ENCODE peak calls at places on chromosomes 3 and 15, in ten cellular contexts. One of them, this sample, is unnamed.

GRCh38 chr3:15045667-15046066 is 19.4 kb downstream of the MRPS25 start:
- DNase-seq in fibroblast of lung: no peak
- DNase-seq in cardiac fibroblast: no peak
- DNase-seq in activated CD4-positive, CD25-positive, alpha-beta regulatory T cell treated with anti-CD3 and anti-CD28 coated beads, Interleukin-2, amount 50 U/mL, for 72 hours: no peak
- DNase-seq in fibroblast of gingiva: no peak
- DNase-seq in NCI-H1417: no peak
- DNase-seq in cerebellum: no peak
- DNase-seq in NCI-H69: no peak
- DNase-seq in pons: no peak
- DNase-seq in body of pancreas: no peak
- DNase-seq in this sample: no peak

GRCh38 chr15:90592144-90592887 is 62.6 kb downstream of the CRTC3 start:
- DNase-seq in cardiac fibroblast: peak; percentile 77
- DNase-seq in NCI-H1417: no peak
- DNase-seq in fibroblast of lung: peak; percentile 81
- DNase-seq in body of pancreas: no peak
- DNase-seq in NCI-H69: no peak
- DNase-seq in cerebellum: no peak
- DNase-seq in pons: no peak
- DNase-seq in fibroblast of gingiva: peak; percentile 75
- DNase-seq in activated CD4-positive, CD25-positive, alpha-beta regulatory T cell treated with anti-CD3 and anti-CD28 coated beads, Interleukin-2, amount 50 U/mL, for 72 hours: no peak
- DNase-seq in this sample: no peak

GRCh38 chr15:50906954-50907865 is 1.3 kb upstream of the AP4E1 start:
- DNase-seq in cerebellum: peak; percentile 13
- DNase-seq in activated CD4-positive, CD25-positive, alpha-beta regulatory T cell treated with anti-CD3 and anti-CD28 coated beads, Interleukin-2, amount 50 U/mL, for 72 hours: peak; percentile 72
- DNase-seq in cardiac fibroblast: no peak
- DNase-seq in NCI-H69: peak; percentile 14
- DNase-seq in fibroblast of lung: no peak
- DNase-seq in body of pancreas: peak; percentile 16
- DNase-seq in fibroblast of gingiva: no peak
- DNase-seq in NCI-H1417: no peak
- DNase-seq in pons: peak; percentile 64
- DNase-seq in this sample: no peak

GRCh38 chr3:183131735-183132134 is 30.8 kb downstream of the LAMP3 start:
- DNase-seq in fibroblast of gingiva: no peak
- DNase-seq in activated CD4-positive, CD25-positive, alpha-beta regulatory T cell treated with anti-CD3 and anti-CD28 coated beads, Interleukin-2, amount 50 U/mL, for 72 hours: no peak
- DNase-seq in fibroblast of lung: peak; percentile 19
- DNase-seq in pons: no peak
- DNase-seq in NCI-H1417: no peak
- DNase-seq in cerebellum: no peak
- DNase-seq in cardiac fibroblast: peak; percentile 95
- DNase-seq in NCI-H69: no peak
- DNase-seq in body of pancreas: no peak
- DNase-seq in this sample: no peak

GRCh38 chr3:114411292-114411691 is 117.5 kb downstream of the TIGIT start:
- DNase-seq in body of pancreas: no peak
- DNase-seq in NCI-H1417: no peak
- DNase-seq in cardiac fibroblast: peak; percentile 48
- DNase-seq in fibroblast of gingiva: peak; percentile 81
- DNase-seq in activated CD4-positive, CD25-positive, alpha-beta regulatory T cell treated with anti-CD3 and anti-CD28 coated beads, Interleukin-2, amount 50 U/mL, for 72 hours: no peak
- DNase-seq in fibroblast of lung: peak; percentile 82
- DNase-seq in NCI-H69: no peak
- DNase-seq in pons: no peak
- DNase-seq in cerebellum: no peak
- DNase-seq in this sample: no peak

GRCh38 chr3:135927170-135927569 is 38.4 kb upstream of the PPP2R3A start:
- DNase-seq in body of pancreas: no peak
- DNase-seq in NCI-H1417: no peak
- DNase-seq in cardiac fibroblast: no peak
- DNase-seq in activated CD4-positive, CD25-positive, alpha-beta regulatory T cell treated with anti-CD3 and anti-CD28 coated beads, Interleukin-2, amount 50 U/mL, for 72 hours: no peak
- DNase-seq in cerebellum: no peak
- DNase-seq in fibroblast of gingiva: peak; percentile 96
- DNase-seq in NCI-H69: no peak
- DNase-seq in fibroblast of lung: no peak
- DNase-seq in pons: no peak
- DNase-seq in this sample: peak; percentile 56

GRCh38 chr15:70362350-70362749 is 264.6 kb upstream of the TLE3 start:
- DNase-seq in pons: no peak
- DNase-seq in NCI-H1417: no peak
- DNase-seq in cardiac fibroblast: no peak
- DNase-seq in NCI-H69: peak; percentile 80
- DNase-seq in activated CD4-positive, CD25-positive, alpha-beta regulatory T cell treated with anti-CD3 and anti-CD28 coated beads, Interleukin-2, amount 50 U/mL, for 72 hours: peak; percentile 1
- DNase-seq in cerebellum: no peak
- DNase-seq in body of pancreas: no peak
- DNase-seq in fibroblast of lung: no peak
- DNase-seq in fibroblast of gingiva: no peak
- DNase-seq in this sample: no peak

GRCh38 chr3:178112134-178112533 is 424.1 kb upstream of the KCNMB2 start:
- DNase-seq in fibroblast of lung: no peak
- DNase-seq in NCI-H1417: no peak
- DNase-seq in cerebellum: no peak
- DNase-seq in activated CD4-positive, CD25-positive, alpha-beta regulatory T cell treated with anti-CD3 and anti-CD28 coated beads, Interleukin-2, amount 50 U/mL, for 72 hours: no peak
- DNase-seq in NCI-H69: peak; percentile 48
- DNase-seq in cardiac fibroblast: no peak
- DNase-seq in body of pancreas: no peak
- DNase-seq in pons: no peak
- DNase-seq in fibroblast of gingiva: no peak
- DNase-seq in this sample: no peak

GRCh38 chr3:108250626-108251025 is 28.4 kb upstream of the IFT57 start:
- DNase-seq in cerebellum: no peak
- DNase-seq in pons: no peak
- DNase-seq in body of pancreas: no peak
- DNase-seq in fibroblast of gingiva: no peak
- DNase-seq in NCI-H69: no peak
- DNase-seq in NCI-H1417: no peak
- DNase-seq in cardiac fibroblast: peak; percentile 18
- DNase-seq in fibroblast of lung: peak; percentile 26
- DNase-seq in activated CD4-positive, CD25-positive, alpha-beta regulatory T cell treated with anti-CD3 and anti-CD28 coated beads, Interleukin-2, amount 50 U/mL, for 72 hours: no peak
- DNase-seq in this sample: no peak

GRCh38 chr3:158419820-158420653 is 151.0 kb upstream of the MLF1 start:
- DNase-seq in activated CD4-positive, CD25-positive, alpha-beta regulatory T cell treated with anti-CD3 and anti-CD28 coated beads, Interleukin-2, amount 50 U/mL, for 72 hours: no peak
- DNase-seq in fibroblast of gingiva: no peak
- DNase-seq in body of pancreas: no peak
- DNase-seq in fibroblast of lung: no peak
- DNase-seq in pons: no peak
- DNase-seq in cardiac fibroblast: no peak
- DNase-seq in NCI-H69: no peak
- DNase-seq in cerebellum: no peak
- DNase-seq in NCI-H1417: no peak
- DNase-seq in this sample: no peak

GRCh38 chr15:31328425-31328998 is 1.9 kb downstream of the KLF13 start:
- DNase-seq in NCI-H69: peak; percentile 73
- DNase-seq in activated CD4-positive, CD25-positive, alpha-beta regulatory T cell treated with anti-CD3 and anti-CD28 coated beads, Interleukin-2, amount 50 U/mL, for 72 hours: peak; percentile 79
- DNase-seq in cerebellum: no peak
- DNase-seq in cardiac fibroblast: peak; percentile 46
- DNase-seq in NCI-H1417: no peak
- DNase-seq in fibroblast of gingiva: no peak
- DNase-seq in body of pancreas: no peak
- DNase-seq in pons: no peak
- DNase-seq in fibroblast of lung: peak; percentile 32
- DNase-seq in this sample: no peak

GRCh38 chr3:50807266-50807665 is 132.5 kb downstream of the DOCK3 start:
- DNase-seq in pons: no peak
- DNase-seq in activated CD4-positive, CD25-positive, alpha-beta regulatory T cell treated with anti-CD3 and anti-CD28 coated beads, Interleukin-2, amount 50 U/mL, for 72 hours: no peak
- DNase-seq in NCI-H1417: peak; percentile 24
- DNase-seq in cardiac fibroblast: no peak
- DNase-seq in body of pancreas: peak; percentile 53
- DNase-seq in NCI-H69: peak; percentile 15
- DNase-seq in fibroblast of lung: peak; percentile 5
- DNase-seq in fibroblast of gingiva: no peak
- DNase-seq in cerebellum: no peak
- DNase-seq in this sample: no peak

GRCh38 chr3:192915306-192915705 is 2.4 kb downstream of the MB21D2 start:
- DNase-seq in pons: peak; percentile 81
- DNase-seq in fibroblast of lung: peak; percentile 64
- DNase-seq in NCI-H69: peak; percentile 22
- DNase-seq in activated CD4-positive, CD25-positive, alpha-beta regulatory T cell treated with anti-CD3 and anti-CD28 coated beads, Interleukin-2, amount 50 U/mL, for 72 hours: no peak
- DNase-seq in fibroblast of gingiva: peak; percentile 59
- DNase-seq in NCI-H1417: peak; percentile 72
- DNase-seq in cerebellum: peak; percentile 59
- DNase-seq in body of pancreas: no peak
- DNase-seq in cardiac fibroblast: peak; percentile 50
- DNase-seq in this sample: no peak

GRCh38 chr3:147514366-147514765 is 105.2 kb downstream of the ZIC1 start:
- DNase-seq in pons: no peak
- DNase-seq in NCI-H1417: no peak
- DNase-seq in cardiac fibroblast: no peak
- DNase-seq in NCI-H69: no peak
- DNase-seq in fibroblast of lung: no peak
- DNase-seq in cerebellum: no peak
- DNase-seq in activated CD4-positive, CD25-positive, alpha-beta regulatory T cell treated with anti-CD3 and anti-CD28 coated beads, Interleukin-2, amount 50 U/mL, for 72 hours: no peak
- DNase-seq in body of pancreas: no peak
- DNase-seq in fibroblast of gingiva: no peak
- DNase-seq in this sample: no peak

GRCh38 chr3:142850395-142851023 is 38.4 kb downstream of the PCOLCE2 start:
- DNase-seq in NCI-H1417: peak; percentile 57
- DNase-seq in fibroblast of gingiva: peak; percentile 84
- DNase-seq in NCI-H69: peak; percentile 11
- DNase-seq in cerebellum: no peak
- DNase-seq in cardiac fibroblast: peak; percentile 97
- DNase-seq in body of pancreas: peak; percentile 51
- DNase-seq in fibroblast of lung: peak; percentile 97
- DNase-seq in pons: no peak
- DNase-seq in activated CD4-positive, CD25-positive, alpha-beta regulatory T cell treated with anti-CD3 and anti-CD28 coated beads, Interleukin-2, amount 50 U/mL, for 72 hours: no peak
- DNase-seq in this sample: no peak

GRCh38 chr3:98536456-98537017 is 4.8 kb downstream of the GPR15 start:
- DNase-seq in cerebellum: no peak
- DNase-seq in fibroblast of gingiva: no peak
- DNase-seq in body of pancreas: no peak
- DNase-seq in fibroblast of lung: no peak
- DNase-seq in NCI-H69: no peak
- DNase-seq in pons: no peak
- DNase-seq in NCI-H1417: no peak
- DNase-seq in activated CD4-positive, CD25-positive, alpha-beta regulatory T cell treated with anti-CD3 and anti-CD28 coated beads, Interleukin-2, amount 50 U/mL, for 72 hours: no peak
- DNase-seq in cardiac fibroblast: no peak
- DNase-seq in this sample: no peak

GRCh38 chr15:94052711-94053110 is 178.7 kb upstream of the MCTP2 start:
- DNase-seq in body of pancreas: no peak
- DNase-seq in NCI-H1417: no peak
- DNase-seq in fibroblast of gingiva: no peak
- DNase-seq in activated CD4-positive, CD25-positive, alpha-beta regulatory T cell treated with anti-CD3 and anti-CD28 coated beads, Interleukin-2, amount 50 U/mL, for 72 hours: no peak
- DNase-seq in cerebellum: no peak
- DNase-seq in cardiac fibroblast: no peak
- DNase-seq in NCI-H69: no peak
- DNase-seq in fibroblast of lung: no peak
- DNase-seq in pons: peak; percentile 74
- DNase-seq in this sample: no peak

GRCh38 chr3:71858493-71859127 is 73.7 kb upstream of the PROK2 start:
- DNase-seq in activated CD4-positive, CD25-positive, alpha-beta regulatory T cell treated with anti-CD3 and anti-CD28 coated beads, Interleukin-2, amount 50 U/mL, for 72 hours: no peak
- DNase-seq in NCI-H69: no peak
- DNase-seq in cerebellum: no peak
- DNase-seq in cardiac fibroblast: no peak
- DNase-seq in fibroblast of gingiva: no peak
- DNase-seq in body of pancreas: no peak
- DNase-seq in NCI-H1417: no peak
- DNase-seq in pons: no peak
- DNase-seq in fibroblast of lung: no peak
- DNase-seq in this sample: no peak

GRCh38 chr3:52438579-52439425 is 6.1 kb downstream of the SEMA3G start:
- DNase-seq in cardiac fibroblast: no peak
- DNase-seq in body of pancreas: no peak
- DNase-seq in fibroblast of lung: no peak
- DNase-seq in NCI-H1417: no peak
- DNase-seq in NCI-H69: no peak
- DNase-seq in cerebellum: no peak
- DNase-seq in activated CD4-positive, CD25-positive, alpha-beta regulatory T cell treated with anti-CD3 and anti-CD28 coated beads, Interleukin-2, amount 50 U/mL, for 72 hours: no peak
- DNase-seq in fibroblast of gingiva: no peak
- DNase-seq in pons: no peak
- DNase-seq in this sample: no peak